ENCODE peak calls at places on chromosomes 1 and 21, in eight cellular contexts. A is endothelial cell of umbilical vein; R is mucosa of descending colon; M is cardiac fibroblast; K is stimulated activated CD4-positive, alpha-beta T cell treated with anti-CD3 and anti-CD28 coated beads, Interleukin-1b, Interleukin-23, amount 100 ng/mL, for 4 hours; T is MV-4-11; Y is upper lobe of right lung; O is RCC 7860. P is an unnamed sample.

GRCh38 chr21:38773108-38774061 is 32.3 kb upstream of the ETS2 start:
- DNase-seq in M (peak), K (no peak), A (peak), O (peak), Y (no peak), T (peak), R (no peak), P (no peak)

GRCh38 chr1:198162091-198162767 is 5.4 kb downstream of the NEK7 start:
- DNase-seq in K (no peak), A (no peak), Y (no peak), T (peak), O (no peak), M (no peak), R (no peak), P (no peak)

GRCh38 chr1:220485791-220486190 is 42.1 kb upstream of the MARK1 start:
- DNase-seq in A (no peak), K (no peak), O (no peak), M (no peak), R (no peak), Y (no peak), T (no peak), P (no peak)

GRCh38 chr21:29849735-29850176 is 90.0 kb downstream of the GRIK1 start:
- DNase-seq in T (peak), M (peak), R (no peak), Y (no peak), A (peak), K (peak), O (peak), P (peak)

GRCh38 chr1:33181038-33181861 is 593 bp downstream of the TRIM62 start:
- DNase-seq in K (peak), O (no peak), A (no peak), Y (peak), R (peak), T (no peak), M (peak), P (peak)

GRCh38 chr1:205739348-205740160 is 10.4 kb downstream of the NUCKS1 start:
- DNase-seq in Y (no peak), R (no peak), T (no peak), K (no peak), O (no peak), A (no peak), M (peak), P (no peak)

GRCh38 chr1:158246650-158247049 is 7.6 kb upstream of the CD1A start:
- DNase-seq in R (no peak), O (no peak), M (peak), Y (no peak), T (peak), K (no peak), A (no peak), P (no peak)

GRCh38 chr1:39043513-39043912 is 17.4 kb downstream of the NDUFS5 start:
- DNase-seq in K (no peak), R (no peak), T (peak), Y (no peak), M (no peak), A (no peak), O (no peak), P (no peak)

GRCh38 chr1:34762474-34763141 is 3.1 kb downstream of the GJB4 start:
- DNase-seq in M (no peak), A (no peak), Y (no peak), K (no peak), O (no peak), R (no peak), T (no peak), P (no peak)

P was measured in pancreas.